ENCODE peak calls at places on chromosomes 16 and 17, in eight cellular contexts. One of them, this sample, is unnamed.

GRCh38 chr17:49722066-49722465 is 14.3 kb upstream of the SLC35B1 start:
- DNase-seq in epithelial cell of prostate: no peak
- DNase-seq in Right ventricle myocardium superior: no peak
- DNase-seq in left colon: no peak
- DNase-seq in stimulated activated CD4-positive, alpha-beta T cell treated with anti-CD3 and anti-CD28 coated beads, TNF-alpha, amount 100 ng/mL, for 48 hours: no peak
- DNase-seq in HFFc6: no peak
- DNase-seq in activated CD4-positive, alpha-beta T cell treated with anti-CD3 and anti-CD28 coated beads for 36 hours: no peak
- DNase-seq in A549: no peak
- DNase-seq in this sample: no peak

GRCh38 chr17:47188266-47188665 is 829 bp downstream of the CDC27 start:
- DNase-seq in epithelial cell of prostate: no peak
- DNase-seq in activated CD4-positive, alpha-beta T cell treated with anti-CD3 and anti-CD28 coated beads for 36 hours: peak
- DNase-seq in A549: peak
- DNase-seq in HFFc6: peak
- DNase-seq in left colon: no peak
- DNase-seq in Right ventricle myocardium superior: no peak
- DNase-seq in stimulated activated CD4-positive, alpha-beta T cell treated with anti-CD3 and anti-CD28 coated beads, TNF-alpha, amount 100 ng/mL, for 48 hours: no peak
- DNase-seq in this sample: peak

GRCh38 chr17:81295678-81296381 is 723 bp upstream of the SLC38A10 start:
- DNase-seq in epithelial cell of prostate: peak
- DNase-seq in A549: peak
- DNase-seq in stimulated activated CD4-positive, alpha-beta T cell treated with anti-CD3 and anti-CD28 coated beads, TNF-alpha, amount 100 ng/mL, for 48 hours: peak
- DNase-seq in left colon: peak
- DNase-seq in activated CD4-positive, alpha-beta T cell treated with anti-CD3 and anti-CD28 coated beads for 36 hours: peak
- DNase-seq in HFFc6: peak
- DNase-seq in Right ventricle myocardium superior: no peak
- DNase-seq in this sample: peak

GRCh38 chr16:66894948-66895696 is 14.8 kb downstream of the PDP2 start:
- DNase-seq in stimulated activated CD4-positive, alpha-beta T cell treated with anti-CD3 and anti-CD28 coated beads, TNF-alpha, amount 100 ng/mL, for 48 hours: no peak
- DNase-seq in Right ventricle myocardium superior: peak
- DNase-seq in activated CD4-positive, alpha-beta T cell treated with anti-CD3 and anti-CD28 coated beads for 36 hours: peak
- DNase-seq in HFFc6: peak
- DNase-seq in left colon: peak
- DNase-seq in epithelial cell of prostate: peak
- DNase-seq in A549: peak
- DNase-seq in this sample: peak

GRCh38 chr17:74930535-74931036 is 5.1 kb upstream of the OTOP3 start:
- DNase-seq in A549: no peak
- DNase-seq in activated CD4-positive, alpha-beta T cell treated with anti-CD3 and anti-CD28 coated beads for 36 hours: no peak
- DNase-seq in left colon: no peak
- DNase-seq in epithelial cell of prostate: no peak
- DNase-seq in stimulated activated CD4-positive, alpha-beta T cell treated with anti-CD3 and anti-CD28 coated beads, TNF-alpha, amount 100 ng/mL, for 48 hours: no peak
- DNase-seq in Right ventricle myocardium superior: no peak
- DNase-seq in HFFc6: no peak
- DNase-seq in this sample: no peak

GRCh38 chr17:83079340-83079747 is at the start of gene METRNL:
- DNase-seq in left colon: no peak
- DNase-seq in stimulated activated CD4-positive, alpha-beta T cell treated with anti-CD3 and anti-CD28 coated beads, TNF-alpha, amount 100 ng/mL, for 48 hours: peak
- DNase-seq in activated CD4-positive, alpha-beta T cell treated with anti-CD3 and anti-CD28 coated beads for 36 hours: peak
- DNase-seq in HFFc6: peak
- DNase-seq in epithelial cell of prostate: no peak
- DNase-seq in A549: peak
- DNase-seq in Right ventricle myocardium superior: peak
- DNase-seq in this sample: no peak

GRCh38 chr16:46929378-46930332 is 43.8 kb downstream of the DNAJA2 start:
- DNase-seq in activated CD4-positive, alpha-beta T cell treated with anti-CD3 and anti-CD28 coated beads for 36 hours: peak
- DNase-seq in HFFc6: peak
- DNase-seq in stimulated activated CD4-positive, alpha-beta T cell treated with anti-CD3 and anti-CD28 coated beads, TNF-alpha, amount 100 ng/mL, for 48 hours: peak
- DNase-seq in epithelial cell of prostate: no peak
- DNase-seq in Right ventricle myocardium superior: peak
- DNase-seq in A549: peak
- DNase-seq in left colon: peak
- DNase-seq in this sample: peak

GRCh38 chr17:79085154-79085920 is 10.7 kb downstream of the ENGASE start:
- DNase-seq in A549: no peak
- DNase-seq in stimulated activated CD4-positive, alpha-beta T cell treated with anti-CD3 and anti-CD28 coated beads, TNF-alpha, amount 100 ng/mL, for 48 hours: no peak
- DNase-seq in epithelial cell of prostate: no peak
- DNase-seq in HFFc6: no peak
- DNase-seq in activated CD4-positive, alpha-beta T cell treated with anti-CD3 and anti-CD28 coated beads for 36 hours: no peak
- DNase-seq in left colon: no peak
- DNase-seq in Right ventricle myocardium superior: peak
- DNase-seq in this sample: no peak

GRCh38 chr17:79797492-79798295 is 817 bp upstream of the CBX8 start:
- DNase-seq in activated CD4-positive, alpha-beta T cell treated with anti-CD3 and anti-CD28 coated beads for 36 hours: peak
- DNase-seq in stimulated activated CD4-positive, alpha-beta T cell treated with anti-CD3 and anti-CD28 coated beads, TNF-alpha, amount 100 ng/mL, for 48 hours: no peak
- DNase-seq in A549: peak
- DNase-seq in epithelial cell of prostate: no peak
- DNase-seq in HFFc6: no peak
- DNase-seq in Right ventricle myocardium superior: peak
- DNase-seq in left colon: no peak
- DNase-seq in this sample: no peak

GRCh38 chr16:85005278-85006069 is 5.9 kb downstream of the ZDHHC7 start:
- DNase-seq in stimulated activated CD4-positive, alpha-beta T cell treated with anti-CD3 and anti-CD28 coated beads, TNF-alpha, amount 100 ng/mL, for 48 hours: no peak
- DNase-seq in activated CD4-positive, alpha-beta T cell treated with anti-CD3 and anti-CD28 coated beads for 36 hours: no peak
- DNase-seq in A549: no peak
- DNase-seq in left colon: no peak
- DNase-seq in epithelial cell of prostate: no peak
- DNase-seq in HFFc6: peak
- DNase-seq in Right ventricle myocardium superior: no peak
- DNase-seq in this sample: no peak

GRCh38 chr17:81517339-81518112 is 4.9 kb upstream of the ACTG1 start:
- DNase-seq in activated CD4-positive, alpha-beta T cell treated with anti-CD3 and anti-CD28 coated beads for 36 hours: no peak
- DNase-seq in Right ventricle myocardium superior: peak
- DNase-seq in left colon: peak
- DNase-seq in epithelial cell of prostate: no peak
- DNase-seq in HFFc6: no peak
- DNase-seq in stimulated activated CD4-positive, alpha-beta T cell treated with anti-CD3 and anti-CD28 coated beads, TNF-alpha, amount 100 ng/mL, for 48 hours: no peak
- DNase-seq in A549: no peak
- DNase-seq in this sample: no peak

GRCh38 chr17:32907583-32907982 is 20.4 kb upstream of the TMEM98 start:
- DNase-seq in Right ventricle myocardium superior: no peak
- DNase-seq in HFFc6: no peak
- DNase-seq in activated CD4-positive, alpha-beta T cell treated with anti-CD3 and anti-CD28 coated beads for 36 hours: no peak
- DNase-seq in left colon: no peak
- DNase-seq in epithelial cell of prostate: no peak
- DNase-seq in A549: no peak
- DNase-seq in stimulated activated CD4-positive, alpha-beta T cell treated with anti-CD3 and anti-CD28 coated beads, TNF-alpha, amount 100 ng/mL, for 48 hours: no peak
- DNase-seq in this sample: no peak

GRCh38 chr16:70608516-70608915 is 37.8 kb upstream of the IL34 start:
- DNase-seq in stimulated activated CD4-positive, alpha-beta T cell treated with anti-CD3 and anti-CD28 coated beads, TNF-alpha, amount 100 ng/mL, for 48 hours: no peak
- DNase-seq in HFFc6: no peak
- DNase-seq in Right ventricle myocardium superior: no peak
- DNase-seq in A549: no peak
- DNase-seq in epithelial cell of prostate: no peak
- DNase-seq in activated CD4-positive, alpha-beta T cell treated with anti-CD3 and anti-CD28 coated beads for 36 hours: no peak
- DNase-seq in left colon: no peak
- DNase-seq in this sample: no peak

GRCh38 chr17:44210342-44211192 is 8.9 kb downstream of the UBTF start:
- DNase-seq in stimulated activated CD4-positive, alpha-beta T cell treated with anti-CD3 and anti-CD28 coated beads, TNF-alpha, amount 100 ng/mL, for 48 hours: peak
- DNase-seq in HFFc6: peak
- DNase-seq in Right ventricle myocardium superior: peak
- DNase-seq in epithelial cell of prostate: no peak
- DNase-seq in activated CD4-positive, alpha-beta T cell treated with anti-CD3 and anti-CD28 coated beads for 36 hours: peak
- DNase-seq in left colon: peak
- DNase-seq in A549: peak
- DNase-seq in this sample: peak